ENCODE peak calls at places on chromosomes 2 and 18, in seven cellular contexts. One of them, this sample, is unnamed.

GRCh38 chr2:1429895-1430294 is 16.6 kb downstream of the TPO start:
- DNase-seq in D341Med: no peak
- DNase-seq in fibroblast of pulmonary artery: no peak
- DNase-seq in H9: no peak
- DNase-seq in EH: no peak
- DNase-seq in cardiac muscle cell: no peak
- DNase-seq in left cardiac atrium: no peak
- DNase-seq in this sample: no peak

GRCh38 chr2:166163775-166164174 is 36.0 kb upstream of the SCN1A start:
- DNase-seq in cardiac muscle cell: no peak
- DNase-seq in fibroblast of pulmonary artery: no peak
- DNase-seq in left cardiac atrium: no peak
- DNase-seq in H9: no peak
- DNase-seq in D341Med: no peak
- DNase-seq in EH: peak; percentile 25
- DNase-seq in this sample: no peak

GRCh38 chr2:71603851-71604708 is 150.7 kb downstream of the DYSF start:
- DNase-seq in EH: no peak
- DNase-seq in fibroblast of pulmonary artery: no peak
- DNase-seq in H9: peak; percentile 27
- DNase-seq in D341Med: no peak
- DNase-seq in cardiac muscle cell: peak; percentile 26
- DNase-seq in left cardiac atrium: peak; percentile 7
- DNase-seq in this sample: peak; percentile 36

GRCh38 chr2:217475791-217476190 is 527.0 kb downstream of the TNS1 start:
- DNase-seq in cardiac muscle cell: no peak
- DNase-seq in EH: no peak
- DNase-seq in D341Med: no peak
- DNase-seq in H9: no peak
- DNase-seq in left cardiac atrium: no peak
- DNase-seq in fibroblast of pulmonary artery: no peak
- DNase-seq in this sample: no peak

GRCh38 chr2:169462896-169463695 is 16.2 kb upstream of the BBS5 start:
- DNase-seq in fibroblast of pulmonary artery: peak; percentile 83
- DNase-seq in H9: no peak
- DNase-seq in cardiac muscle cell: peak; percentile 84
- DNase-seq in left cardiac atrium: no peak
- DNase-seq in D341Med: no peak
- DNase-seq in EH: peak; percentile 89
- DNase-seq in this sample: no peak

GRCh38 chr2:42084231-42084671 is 36.4 kb downstream of the PKDCC start:
- DNase-seq in left cardiac atrium: no peak
- DNase-seq in EH: peak; percentile 82
- DNase-seq in D341Med: no peak
- DNase-seq in cardiac muscle cell: peak; percentile 60
- DNase-seq in fibroblast of pulmonary artery: peak; percentile 57
- DNase-seq in H9: no peak
- DNase-seq in this sample: no peak

GRCh38 chr2:237181844-237182243 is 96.2 kb downstream of the COPS8 start:
- DNase-seq in cardiac muscle cell: peak; percentile 89
- DNase-seq in D341Med: no peak
- DNase-seq in fibroblast of pulmonary artery: peak; percentile 93
- DNase-seq in H9: no peak
- DNase-seq in EH: peak; percentile 99
- DNase-seq in left cardiac atrium: no peak
- DNase-seq in this sample: no peak

GRCh38 chr2:20049631-20050030 is 1.8 kb downstream of the LAPTM4A start:
- DNase-seq in fibroblast of pulmonary artery: no peak
- DNase-seq in left cardiac atrium: no peak
- DNase-seq in cardiac muscle cell: peak; percentile 33
- DNase-seq in D341Med: no peak
- DNase-seq in H9: no peak
- DNase-seq in EH: peak; percentile 37
- DNase-seq in this sample: no peak

GRCh38 chr2:6626406-6627012 is 239.2 kb downstream of the CMPK2 start:
- DNase-seq in D341Med: no peak
- DNase-seq in cardiac muscle cell: no peak
- DNase-seq in left cardiac atrium: no peak
- DNase-seq in H9: no peak
- DNase-seq in fibroblast of pulmonary artery: no peak
- DNase-seq in EH: peak; percentile 6
- DNase-seq in this sample: no peak

GRCh38 chr18:36829362-36830140 is 624 bp downstream of the KIAA1328 start:
- DNase-seq in fibroblast of pulmonary artery: no peak
- DNase-seq in EH: peak; percentile 36
- DNase-seq in cardiac muscle cell: no peak
- DNase-seq in left cardiac atrium: no peak
- DNase-seq in D341Med: peak; percentile 40
- DNase-seq in H9: no peak
- DNase-seq in this sample: no peak

GRCh38 chr2:150339282-150339681 is 148.2 kb downstream of the RND3 start:
- DNase-seq in D341Med: no peak
- DNase-seq in H9: no peak
- DNase-seq in fibroblast of pulmonary artery: peak; percentile 16
- DNase-seq in cardiac muscle cell: peak; percentile 6
- DNase-seq in EH: peak; percentile 11
- DNase-seq in left cardiac atrium: no peak
- DNase-seq in this sample: no peak

GRCh38 chr18:13003466-13003896 is 12.3 kb downstream of the CEP192 start:
- DNase-seq in EH: peak; percentile 91
- DNase-seq in fibroblast of pulmonary artery: peak; percentile 82
- DNase-seq in D341Med: peak; percentile 79
- DNase-seq in left cardiac atrium: peak; percentile 28
- DNase-seq in H9: peak; percentile 92
- DNase-seq in cardiac muscle cell: peak; percentile 87
- DNase-seq in this sample: no peak

GRCh38 chr18:76351961-76352581 is 143.0 kb downstream of the ZNF516 start:
- DNase-seq in EH: peak; percentile 93
- DNase-seq in fibroblast of pulmonary artery: peak; percentile 89
- DNase-seq in left cardiac atrium: peak; percentile 58
- DNase-seq in D341Med: peak; percentile 58
- DNase-seq in H9: peak; percentile 52
- DNase-seq in cardiac muscle cell: peak; percentile 91
- DNase-seq in this sample: peak; percentile 71

GRCh38 chr2:3430211-3430610 is 50.7 kb downstream of the TRAPPC12 start:
- DNase-seq in D341Med: no peak
- DNase-seq in H9: no peak
- DNase-seq in fibroblast of pulmonary artery: peak; percentile 60
- DNase-seq in left cardiac atrium: no peak
- DNase-seq in EH: no peak
- DNase-seq in cardiac muscle cell: peak; percentile 51
- DNase-seq in this sample: no peak

GRCh38 chr2:79702934-79703333 is 190.1 kb downstream of the CTNNA2 start:
- DNase-seq in H9: no peak
- DNase-seq in EH: no peak
- DNase-seq in left cardiac atrium: no peak
- DNase-seq in cardiac muscle cell: no peak
- DNase-seq in D341Med: no peak
- DNase-seq in fibroblast of pulmonary artery: no peak
- DNase-seq in this sample: no peak

This sample was measured in psoas muscle.